ENCODE peak calls at places on chromosomes 11 and 22, in four cellular contexts. R, N, G and Z are unnamed samples.

GRCh38 chr11:9380773-9381172 is 3.7 kb upstream of the IPO7 start:
- DNase-seq in G (no peak), R (no peak), N (no peak), Z (peak)

GRCh38 chr11:9796854-9797253 is 133.0 kb downstream of the SWAP70 start:
- DNase-seq in R (no peak), N (no peak), G (no peak), Z (no peak)

GRCh38 chr22:40764743-40765441 is 54.3 kb downstream of the SLC25A17 start:
- DNase-seq in N (peak), G (no peak), R (no peak), Z (no peak)

GRCh38 chr11:62479631-62480201 is 60.9 kb downstream of the SCGB1A1 start:
- DNase-seq in N (no peak), R (no peak), G (no peak), Z (no peak)

GRCh38 chr11:121665211-121665838 is 212.6 kb upstream of the SORL1-AS1 start:
- DNase-seq in N (no peak), R (no peak), G (no peak), Z (no peak)

GRCh38 chr11:75376175-75376574 is 23.1 kb upstream of the RPS3 start:
- DNase-seq in R (no peak), N (no peak), G (no peak), Z (peak)

GRCh38 chr11:83951521-83951920 is 665.4 kb upstream of the CCDC90B start:
- DNase-seq in R (no peak), N (no peak), G (no peak), Z (no peak)

GRCh38 chr22:50150161-50151129 is 20.1 kb upstream of the PANX2 start:
- DNase-seq in R (no peak), N (no peak), G (no peak), Z (no peak)

GRCh38 chr11:17020831-17021230 is 6.6 kb upstream of the PLEKHA7 start:
- DNase-seq in G (no peak), R (no peak), N (no peak), Z (no peak)

GRCh38 chr22:31227186-31227585 is 15.1 kb downstream of the LIMK2 start:
- DNase-seq in G (no peak), R (no peak), N (no peak), Z (no peak)

GRCh38 chr11:110184974-110185597 is 91.9 kb downstream of the ZC3H12C start:
- DNase-seq in N (no peak), G (peak), R (no peak), Z (no peak)

GRCh38 chr11:127873478-127873877 is 713.9 kb downstream of the ETS1 start:
- DNase-seq in R (no peak), N (no peak), G (no peak), Z (no peak)

GRCh38 chr22:40560551-40560950 is 76.0 kb downstream of the MRTFA start:
- DNase-seq in N (no peak), G (no peak), R (no peak), Z (no peak)

GRCh38 chr22:31248138-31248745 is 36.1 kb downstream of the LIMK2 start:
- DNase-seq in G (no peak), R (no peak), N (no peak), Z (peak)

GRCh38 chr22:21713428-21714058 is 22.1 kb downstream of the YPEL1 start:
- DNase-seq in N (peak), R (no peak), G (no peak), Z (no peak)

GRCh38 chr22:17483670-17484372 is 79.5 kb upstream of the SLC25A18 start:
- DNase-seq in G (no peak), R (no peak), N (no peak), Z (no peak)

GRCh38 chr11:74675761-74676160 is 55.5 kb downstream of the CHRDL2 start:
- DNase-seq in R (no peak), N (no peak), G (no peak), Z (no peak)

GRCh38 chr11:72591785-72592490 is 82.3 kb downstream of the PDE2A start:
- DNase-seq in G (no peak), N (no peak), R (no peak), Z (no peak)

GRCh38 chr22:32745251-32745995 is 56.1 kb upstream of the TIMP3 start:
- DNase-seq in G (no peak), N (no peak), R (no peak), Z (peak)

GRCh38 chr22:24305260-24305692 is 34.6 kb downstream of the SPECC1L start:
- DNase-seq in N (no peak), R (no peak), G (no peak), Z (no peak)

GRCh38 chr11:64553554-64554201 is 37.3 kb upstream of the SLC22A12 start:
- DNase-seq in R (peak), N (no peak), G (peak), Z (peak)

GRCh38 chr11:69157156-69157821 is 1.6 kb downstream of the SMIM38 start:
- DNase-seq in G (peak), R (no peak), N (no peak), Z (peak)

GRCh38 chr11:43736502-43737193 is 56.1 kb downstream of the HSD17B12 start:
- DNase-seq in R (no peak), G (peak), N (no peak), Z (no peak)

GRCh38 chr22:31124290-31124689 is 1.5 kb downstream of the INPP5J start:
- DNase-seq in G (no peak), N (no peak), R (no peak), Z (no peak)

GRCh38 chr11:68032003-68032402 is 1.5 kb downstream of the NDUFS8 start:
- DNase-seq in R (no peak), G (no peak), N (no peak), Z (no peak)
- H3K4me2 ChIP-seq in R (peak), G (peak), N (peak), Z (no peak)

GRCh38 chr11:56214537-56214936 is 19.5 kb downstream of the OR5T2 start:
- DNase-seq in R (no peak), G (no peak), N (no peak), Z (no peak)
- TF ChIP-seq REST in R (no peak), G (no peak), N (no peak), Z (no peak)

GRCh38 chr22:46652930-46653331 is 32.7 kb downstream of the GRAMD4 start:
- DNase-seq in G (peak), R (no peak), N (no peak), Z (no peak)
- TF ChIP-seq JUNB in G (no peak), R (no peak), N (no peak), Z (no peak)

DNA sequence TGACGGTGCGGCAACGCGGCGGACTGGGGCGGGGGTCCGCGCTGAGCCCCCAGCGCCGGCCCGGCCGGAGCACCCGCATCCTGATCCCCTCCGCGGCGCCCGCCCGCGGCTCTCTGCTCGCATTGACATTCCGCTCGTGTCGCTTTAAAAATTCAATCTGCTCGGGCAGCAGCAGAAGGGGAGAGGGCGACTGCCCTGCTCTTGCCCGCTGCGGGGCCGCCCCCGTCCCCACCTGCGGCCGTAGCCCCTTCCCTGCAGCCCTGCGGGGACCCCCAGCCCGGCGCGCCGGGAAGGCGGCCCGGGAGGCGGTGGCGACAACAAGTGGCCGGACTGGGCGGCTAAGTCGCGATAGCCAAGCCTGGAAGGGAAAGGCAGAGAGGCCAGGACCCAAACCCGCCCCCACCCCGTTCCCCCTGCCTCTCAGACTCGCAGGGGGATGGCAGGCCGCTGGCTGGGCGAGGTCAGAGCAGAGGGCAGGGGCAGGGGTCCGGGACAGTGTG is 1.1 kb downstream of the CABP7 start:
- DNase-seq in R (no peak), N (no peak), G (no peak), Z (no peak)
- H3K4me2 ChIP-seq in R (peak), N (no peak), G (peak), Z (peak)

GRCh38 chr11:47356998-47357329 is 4.5 kb upstream of the MYBPC3 start:
- DNase-seq in G (no peak), R (no peak), N (no peak), Z (no peak)
- TF ChIP-seq REST in G (no peak), R (no peak), N (no peak), Z (no peak)